ENCODE peak calls at places on chromosomes 1 and 21, in four cellular contexts. P, M, A and R are unnamed samples.

GRCh38 chr1:94883688-94884087 is 43.2 kb downstream of the CNN3 start:
- DNase-seq in M (no peak), P (peak; percentile 80), A (peak; percentile 9), R (peak; percentile 69)

GRCh38 chr1:77060000-77060399 is 159.2 kb downstream of the PIGK start:
- DNase-seq in M (no peak), A (no peak), P (no peak), R (no peak)

GRCh38 chr1:169892819-169893644 is 664 bp downstream of the SCYL3 start:
- DNase-seq in P (peak; percentile 37), A (peak; percentile 34), M (no peak), R (peak; percentile 43)

GRCh38 chr1:223393275-223394214 is at the start of gene CCDC185:
- DNase-seq in A (no peak), M (no peak), P (no peak), R (no peak)

GRCh38 chr1:63621075-63621474 is 27.9 kb downstream of the PGM1 start:
- DNase-seq in P (no peak), M (no peak), A (no peak), R (no peak)

GRCh38 chr1:111704240-111704639 is 35.0 kb downstream of the INKA2 start:
- DNase-seq in A (no peak), P (no peak), M (no peak), R (no peak)

GRCh38 chr1:16046865-16047264 is 3.3 kb downstream of the CLCNKB start:
- DNase-seq in A (no peak), M (no peak), P (peak; percentile 22), R (no peak)

GRCh38 chr1:215761446-215761845 is 194.3 kb downstream of the KCTD3 start:
- DNase-seq in P (no peak), A (no peak), M (no peak), R (no peak)

GRCh38 chr1:93681549-93682412 is at the start of gene BCAR3:
- DNase-seq in A (peak; percentile 65), P (peak; percentile 73), M (no peak), R (peak; percentile 82)

GRCh38 chr1:10829965-10830515 is 33.6 kb upstream of the CASZ1 start:
- DNase-seq in P (no peak), A (no peak), M (no peak), R (no peak)

GRCh38 chr1:215458084-215458483 is 109.0 kb upstream of the KCTD3 start:
- DNase-seq in M (no peak), P (no peak), A (no peak), R (no peak)

GRCh38 chr1:72197786-72198185 is 84.6 kb downstream of the NEGR1 start:
- DNase-seq in M (no peak), P (peak; percentile 4), A (no peak), R (peak; percentile 20)

GRCh38 chr1:39671433-39671792 is 494 bp downstream of the NT5C1A start:
- DNase-seq in A (no peak), M (no peak), P (no peak), R (no peak)

GRCh38 chr1:206668351-206668750 is 16.4 kb upstream of the MAPKAPK2 start:
- DNase-seq in A (no peak), P (no peak), M (no peak), R (no peak)
- H3K4me3 ChIP-seq in A (no peak overlapping the region), P (no peak overlapping the region), M (no peak overlapping the region), R (no peak overlapping the region)

GRCh38 chr1:33094971-33095604 is 14.1 kb downstream of the AZIN2 start:
- DNase-seq in P (peak; percentile 87), M (no peak), A (peak; percentile 35), R (peak; percentile 79)
- TF ChIP-seq CTCF in P (peak; percentile 97), M (peak; percentile 96), A (peak; percentile 96), R (peak; percentile 98)

DNA sequence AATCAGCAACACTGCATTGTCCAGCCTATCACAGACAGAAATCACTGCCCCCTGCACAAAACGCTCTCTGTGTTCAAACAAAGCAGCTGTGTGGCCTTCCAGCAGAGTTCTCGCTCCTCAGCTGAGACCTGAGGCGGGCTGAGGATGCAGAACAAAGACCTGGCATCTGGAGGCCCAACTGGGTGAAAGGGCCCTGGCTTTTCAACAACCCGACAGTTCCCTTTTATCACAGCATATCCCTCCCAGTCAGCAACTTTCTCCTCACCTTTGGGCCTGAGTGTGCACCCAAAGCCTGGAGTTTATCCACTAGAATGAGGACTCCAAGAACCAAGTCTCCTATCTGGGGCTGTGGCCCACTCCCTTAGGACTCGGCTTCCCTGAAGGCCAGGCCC is 42.6 kb upstream of the A3GALT2 start:
- DNase-seq in P (no peak), A (no peak), M (no peak), R (no peak)
- H3K4me3 ChIP-seq in P (no peak overlapping the region), A (no peak overlapping the region), M (no peak overlapping the region), R (no peak overlapping the region)

DNA sequence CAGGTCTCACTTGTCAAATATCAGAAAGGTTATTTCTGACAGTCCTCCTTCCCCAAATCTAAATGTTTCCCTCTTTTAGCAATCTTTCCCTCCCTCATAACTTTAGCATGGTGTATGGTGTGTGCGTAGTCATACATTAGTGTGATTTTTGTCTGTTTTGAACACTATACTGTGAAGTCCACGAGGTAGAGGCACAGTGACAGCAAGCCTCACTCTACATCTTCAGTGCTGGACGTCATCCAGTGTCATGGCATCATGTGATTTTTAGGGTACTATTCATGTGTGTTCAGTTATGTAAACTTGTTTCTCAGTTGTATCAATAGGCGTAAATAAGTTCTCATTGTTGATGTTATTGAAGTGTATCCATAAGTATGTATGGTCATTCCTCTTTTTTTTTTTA is 39.1 kb downstream of the DYRK1A start:
- DNase-seq in P (no peak), M (no peak), A (no peak), R (no peak)
- TF ChIP-seq CTCF in P (no peak), M (no peak), A (no peak), R (no peak)

DNA sequence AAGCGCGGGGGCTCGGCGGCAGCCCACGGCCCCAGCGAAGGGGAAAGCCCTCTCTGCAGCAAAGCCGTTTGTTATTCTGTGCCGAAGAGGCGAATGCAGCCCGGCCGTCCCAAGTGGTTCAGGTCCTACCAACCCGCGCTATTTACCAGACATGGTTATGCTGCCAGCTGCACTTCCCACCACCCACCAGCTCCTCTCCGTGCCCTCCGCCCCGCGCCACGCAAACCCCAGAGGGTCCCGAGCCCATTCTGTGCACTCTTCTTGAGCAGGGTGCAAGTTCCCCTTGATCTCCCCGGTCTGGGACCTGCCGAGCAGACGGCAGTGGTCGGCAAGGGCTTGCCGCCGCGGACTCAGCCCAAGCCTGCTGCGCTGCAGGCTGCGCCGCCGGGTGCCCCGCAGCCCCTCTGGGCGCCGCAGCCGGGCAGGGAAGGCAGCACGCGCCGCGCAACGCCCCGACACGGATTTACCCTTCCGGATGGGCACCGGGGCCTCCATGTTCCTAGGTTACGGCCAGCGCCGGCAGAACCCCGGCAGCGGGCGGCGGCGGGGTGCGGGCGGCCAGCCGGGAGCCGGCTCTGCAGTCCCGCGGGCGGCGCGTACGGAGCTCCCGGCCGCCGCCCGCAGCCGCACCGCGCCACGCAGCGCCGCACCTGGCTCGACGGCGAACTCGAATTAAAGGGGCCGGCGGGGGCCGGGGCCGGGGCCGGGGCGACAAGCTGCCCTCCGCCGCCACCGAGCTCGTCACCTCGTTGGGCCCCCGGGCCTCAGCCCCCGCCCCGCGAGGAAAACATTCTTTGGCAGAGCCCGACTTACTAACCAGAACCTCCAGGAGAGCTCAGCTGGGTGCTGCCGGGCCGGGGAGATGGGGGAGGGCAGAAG is 865 bp upstream of the KCNA2 start:
- DNase-seq in P (no peak), A (no peak), M (no peak), R (no peak)
- H3K4me3 ChIP-seq in P (peak overlapping the region; percentile 38), A (no peak overlapping the region), M (peak overlapping the region; percentile 17), R (no peak overlapping the region)

GRCh38 chr1:200090252-200091159 is 63.0 kb downstream of the NR5A2 start:
- DNase-seq in P (peak; percentile 6), M (no peak), A (peak; percentile 7), R (no peak)
- TF ChIP-seq CTCF in P (no peak), M (peak; percentile 17), A (peak; percentile 5), R (peak; percentile 15)